ENCODE peak calls at places on chromosomes 5 and 9, in nine cellular contexts. U is memory B cell; T is NCI-H1092; V is naive thymus-derived CD4-positive, alpha-beta T cell; I is NCI-H226; X is glutamatergic neuron; E is sciatic nerve; S is adipocyte; L is fibroblast of the conjunctiva. D is an unnamed sample.

GRCh38 chr5:115033861-115034260 is 135.8 kb downstream of the TRIM36 start:
- DNase-seq in U (peak), T (peak), V (no peak), I (no peak), X (peak), E (no peak), S (peak), L (no peak), D (no peak)

GRCh38 chr5:143842920-143843319 is 31.0 kb downstream of the HMHB1 start:
- DNase-seq in U (no peak), T (no peak), V (no peak), I (no peak), X (no peak), E (no peak), S (no peak), L (no peak), D (no peak)

GRCh38 chr5:142717582-142718215 is 31.8 kb upstream of the FGF1 start:
- DNase-seq in U (no peak), T (peak), V (no peak), I (peak), X (no peak), E (no peak), S (peak), L (peak), D (no peak)

GRCh38 chr5:109655841-109656240 is 33.9 kb upstream of the MAN2A1 start:
- DNase-seq in U (no peak), T (no peak), V (no peak), I (peak), X (no peak), E (no peak), S (peak), L (no peak), D (no peak)

GRCh38 chr5:77133061-77133758 is 46.1 kb upstream of the ZBED3 start:
- DNase-seq in U (no peak), T (no peak), V (no peak), I (peak), X (no peak), E (peak), S (peak), L (peak), D (no peak)

GRCh38 chr9:806285-807156 is 35.0 kb upstream of the DMRT1 start:
- DNase-seq in U (no peak), T (no peak), V (no peak), I (no peak), X (no peak), E (no peak), S (peak), L (peak), D (no peak)

GRCh38 chr5:135263022-135263668 is 135.9 kb downstream of the MACROH2A1 start:
- DNase-seq in U (no peak), T (no peak), V (no peak), I (no peak), X (no peak), E (no peak), S (no peak), L (no peak), D (no peak)

GRCh38 chr5:134555223-134555790 is 29.8 kb downstream of the JADE2 start:
- DNase-seq in U (no peak), T (no peak), V (no peak), I (peak), X (no peak), E (no peak), S (no peak), L (no peak), D (no peak)

GRCh38 chr9:114691956-114692295 is 9.9 kb upstream of the TEX48 start:
- DNase-seq in U (no peak), T (no peak), V (no peak), I (no peak), X (no peak), E (no peak), S (no peak), L (no peak), D (no peak)

GRCh38 chr9:12853021-12853420 is 78.2 kb downstream of the LURAP1L start:
- DNase-seq in U (no peak), T (no peak), V (no peak), I (no peak), X (no peak), E (no peak), S (no peak), L (no peak), D (no peak)

GRCh38 chr5:58674711-58675110 is 91.8 kb downstream of the RAB3C start:
- DNase-seq in U (no peak), T (no peak), V (no peak), I (no peak), X (no peak), E (no peak), S (no peak), L (no peak), D (no peak)

GRCh38 chr5:127925916-127926315 is 157.7 kb upstream of the SLC12A2 start:
- DNase-seq in U (no peak), T (no peak), V (no peak), I (peak), X (no peak), E (no peak), S (no peak), L (no peak), D (no peak)

GRCh38 chr5:150945947-150946346 is 41.2 kb upstream of the ZNF300 start:
- DNase-seq in U (no peak), T (no peak), V (no peak), I (no peak), X (no peak), E (no peak), S (no peak), L (no peak), D (no peak)

D was measured in upper lobe of right lung.